ENCODE peak calls at places on chromosomes 3 and 15, in four cellular contexts. E is HepG2, B is WTC11, O is K562. K is an unnamed sample.

GRCh38 chr3:70716832-70717231 is 404.4 kb upstream of the MDFIC2 start:
- DNase-seq in B (no peak), E (no peak), O (no peak), K (no peak)

GRCh38 chr3:13016083-13016725 is 57.0 kb downstream of the IQSEC1 start:
- DNase-seq in B (no peak), O (no peak), E (no peak), K (no peak)

GRCh38 chr3:71785594-71786472 is 885 bp upstream of the PROK2 start:
- DNase-seq in E (no peak), B (no peak), O (no peak), K (no peak)

GRCh38 chr3:133490468-133491351 is 82.8 kb upstream of the CDV3 start:
- DNase-seq in O (no peak), E (no peak), B (no peak), K (no peak)

GRCh38 chr15:54687628-54688027 is 509.1 kb downstream of the RSL24D1 start:
- DNase-seq in O (no peak), E (no peak), B (no peak), K (no peak)

GRCh38 chr3:138587374-138587773 is 6.7 kb downstream of the CEP70 start:
- DNase-seq in E (no peak), O (no peak), B (no peak), K (no peak)

GRCh38 chr15:74525946-74526345 is 15.1 kb upstream of the ARID3B start:
- DNase-seq in B (no peak), O (peak; percentile 12), E (no peak), K (no peak)

GRCh38 chr3:53109190-53109589 is 21.0 kb downstream of the RFT1 start:
- DNase-seq in B (no peak), O (no peak), E (no peak), K (no peak)

GRCh38 chr3:22296641-22297040 is 545.6 kb upstream of the ZNF385D start:
- DNase-seq in B (no peak), O (no peak), E (no peak), K (no peak)

GRCh38 chr3:120526011-120526870 is 69.9 kb upstream of the NDUFB4 start:
- DNase-seq in O (no peak), B (no peak), E (no peak), K (no peak)

GRCh38 chr3:130688677-130689076 is 58.0 kb downstream of the PIK3R4 start:
- DNase-seq in E (no peak), B (no peak), O (no peak), K (no peak)

GRCh38 chr3:189622629-189623028 is 8.6 kb upstream of the TP63 start:
- DNase-seq in B (no peak), E (no peak), O (no peak), K (no peak)

GRCh38 chr15:98956796-98957553 is 50.6 kb downstream of the PGPEP1L start:
- DNase-seq in O (no peak), E (no peak), B (no peak), K (no peak)

GRCh38 chr3:4976109-4976508 is 3.1 kb upstream of the BHLHE40 start:
- DNase-seq in E (peak; percentile 79), B (peak; percentile 65), O (peak; percentile 57), K (peak; percentile 94)

GRCh38 chr15:63238796-63239195 is 38.6 kb upstream of the APH1B start:
- DNase-seq in B (no peak), E (no peak), O (no peak), K (no peak)

GRCh38 chr3:69081583-69082262 is 1.6 kb upstream of the UBA3 start:
- DNase-seq in B (no peak), O (peak; percentile 11), E (no peak), K (no peak)

GRCh38 chr3:105373383-105373782 is 6.7 kb downstream of the ALCAM start:
- DNase-seq in B (no peak), E (no peak), O (no peak), K (no peak)

GRCh38 chr3:72275296-72275820 is 490.4 kb upstream of the PROK2 start:
- DNase-seq in O (no peak), E (no peak), B (no peak), K (no peak)

GRCh38 chr3:39378092-39378491 is 5.1 kb upstream of the SLC25A38 start:
- DNase-seq in E (peak; percentile 59), O (peak; percentile 59), B (peak; percentile 71), K (peak; percentile 65)

GRCh38 chr3:160883373-160883772 is 127.3 kb downstream of the PPM1L start:
- DNase-seq in E (no peak), B (no peak), O (no peak), K (no peak)

GRCh38 chr15:99070268-99070667 is 34.6 kb upstream of the SYNM start:
- DNase-seq in E (no peak), O (no peak), B (no peak), K (no peak)

GRCh38 chr3:144229237-144229830 is 257.7 kb downstream of the DIPK2A start:
- DNase-seq in B (no peak), O (no peak), E (peak; percentile 6), K (no peak)

GRCh38 chr3:59367150-59367549 is 317.3 kb upstream of the CFAP20DC start:
- DNase-seq in B (no peak), O (no peak), E (no peak), K (no peak)

GRCh38 chr15:52361975-52362494 is 66.4 kb upstream of the MYO5C start:
- DNase-seq in O (no peak), E (no peak), B (no peak), K (no peak)

GRCh38 chr3:46353639-46354410 is at the start of gene CCR2:
- DNase-seq in E (no peak), O (no peak), B (no peak), K (no peak)

GRCh38 chr3:141006344-141006743 is 44.8 kb upstream of the SPSB4 start:
- DNase-seq in O (no peak), E (no peak), B (no peak), K (no peak)

GRCh38 chr3:48848816-48849515 is 1.3 kb upstream of the PRKAR2A start:
- DNase-seq in B (no peak), E (no peak), O (no peak), K (no peak)

GRCh38 chr15:50134524-50135024 is 15.5 kb upstream of the ATP8B4 start:
- DNase-seq in B (no peak), E (no peak), O (no peak), K (peak; percentile 80)

GRCh38 chr3:176106380-176106779 is 1090.9 kb downstream of the TBL1XR1 start:
- DNase-seq in O (no peak), B (no peak), E (no peak), K (no peak)

GRCh38 chr3:162096874-162097273 is 600.3 kb downstream of the OTOL1 start:
- DNase-seq in E (no peak), B (no peak), O (no peak), K (no peak)

GRCh38 chr15:75349851-75350588 is 3.2 kb downstream of the NEIL1 start:
- DNase-seq in B (no peak), O (no peak), E (no peak), K (no peak)

GRCh38 chr15:60933914-60934885 is 294.9 kb downstream of the RORA start:
- DNase-seq in E (no peak), B (no peak), O (no peak), K (no peak)

GRCh38 chr3:16945330-16945729 is 60.6 kb downstream of the PLCL2 start:
- DNase-seq in O (no peak), B (no peak), E (no peak), K (peak; percentile 4)

GRCh38 chr3:182294256-182294655 is 499.0 kb upstream of the ATP11B start:
- DNase-seq in B (no peak), O (no peak), E (no peak), K (no peak)

GRCh38 chr3:186214670-186215069 is 105.8 kb upstream of the ETV5 start:
- DNase-seq in O (no peak), B (no peak), E (no peak), K (no peak)

GRCh38 chr15:69597061-69597592 is 144.5 kb downstream of the RPLP1 start:
- DNase-seq in O (no peak), E (no peak), B (no peak), K (no peak)

GRCh38 chr15:83695246-83695645 is 41.3 kb downstream of the ADAMTSL3 start:
- DNase-seq in O (no peak), E (no peak), B (no peak), K (no peak)

GRCh38 chr3:124919756-124920155 is 14.8 kb downstream of the MUC13 start:
- DNase-seq in B (no peak), E (peak; percentile 32), O (no peak), K (no peak)

GRCh38 chr15:76823903-76824302 is 81.2 kb downstream of the SCAPER start:
- DNase-seq in E (no peak), B (no peak), O (no peak), K (no peak)
- TF ChIP-seq HMGXB4 in E (no peak), B (no peak), O (no peak), K (no peak)

GRCh38 chr15:91261345-91261744 is 161.3 kb downstream of the SV2B start:
- DNase-seq in E (no peak), B (no peak), O (no peak), K (no peak)

GRCh38 chr15:91255788-91256187 is 155.7 kb downstream of the SV2B start:
- DNase-seq in E (no peak), B (no peak), O (no peak), K (no peak)

GRCh38 chr15:91258436-91258779 is 158.4 kb downstream of the SV2B start:
- DNase-seq in B (peak; percentile 18), O (no peak), E (no peak), K (peak; percentile 28)

GRCh38 chr15:91254766-91255165 is 154.7 kb downstream of the SV2B start:
- DNase-seq in E (no peak), O (peak; percentile 10), B (no peak), K (no peak)

GRCh38 chr15:91257755-91258435 is 157.8 kb downstream of the SV2B start:
- DNase-seq in E (no peak), O (no peak), B (no peak), K (no peak)
- TF ChIP-seq HMGXB4 in E (no peak), O (no peak), B (no peak), K (no peak)

GRCh38 chr3:135989247-135989646 is 23.7 kb downstream of the PPP2R3A start:
- DNase-seq in E (no peak), O (no peak), B (no peak), K (no peak)

GRCh38 chr3:135994708-135995335 is 29.3 kb downstream of the PPP2R3A start:
- DNase-seq in O (no peak), E (no peak), B (no peak), K (no peak)

GRCh38 chr3:135992072-135992471 is 26.5 kb downstream of the PPP2R3A start:
- DNase-seq in O (no peak), E (no peak), B (no peak), K (no peak)

GRCh38 chr3:135990903-135991302 is 25.4 kb downstream of the PPP2R3A start:
- DNase-seq in O (no peak), E (no peak), B (no peak), K (no peak)

GRCh38 chr3:135991621-135992020 is 26.1 kb downstream of the PPP2R3A start:
- DNase-seq in O (no peak), B (no peak), E (no peak), K (no peak)
- TF ChIP-seq HMGXB4 in O (no peak), B (no peak), E (no peak), K (no peak)

GRCh38 chr3:194040501-194041273 is 95.3 kb upstream of the HES1 start:
- DNase-seq in E (no peak), O (no peak), B (no peak), K (no peak)
- TF ChIP-seq HMGXB4 in E (no peak), O (no peak), B (no peak), K (no peak)

DNA sequence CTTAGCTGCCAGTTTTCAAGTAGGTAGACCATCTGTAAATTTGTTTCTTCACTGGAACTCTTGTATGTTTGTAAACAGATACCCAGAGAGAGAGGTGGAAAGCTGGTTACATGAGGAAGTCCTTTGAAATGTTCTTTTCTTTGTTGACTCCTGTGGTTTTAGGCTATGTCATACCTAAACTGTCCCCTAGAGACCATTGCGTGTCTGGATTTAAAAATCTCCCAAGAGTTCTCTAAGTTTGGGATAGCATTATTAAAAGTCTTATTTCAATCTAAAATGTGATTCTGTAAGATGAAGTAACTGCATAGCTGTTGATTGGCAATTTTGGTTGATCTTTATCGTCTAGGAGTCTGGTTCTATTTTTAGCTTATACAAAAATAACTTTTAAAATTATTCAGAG is 127.2 kb downstream of the GHSR start:
- DNase-seq in O (peak; percentile 37), E (peak; percentile 18), B (no peak), K (peak; percentile 14)
- TF ChIP-seq HMGXB4 in O (no peak), E (no peak), B (no peak), K (no peak)